ENCODE peak calls at places on chromosomes 16 and 17, in ten cellular contexts. G is SJSA1, O is neural progenitor cell, E is upper lobe of right lung, X is GM23338, L is thoracic aorta, W is left ventricle myocardium inferior, T is mucosa of descending colon, Y is heart left ventricle, P is suprapubic skin. A is an unnamed sample.

GRCh38 chr17:77489898-77490265 is 349.1 kb downstream of the SEC14L1 start:
- DNase-seq in G (no peak), O (no peak), E (peak; percentile 68), X (no peak), L (peak; percentile 33), W (peak; percentile 92), T (peak; percentile 66), Y (peak; percentile 95), P (peak; percentile 86), A (peak; percentile 84)

GRCh38 chr16:11232852-11233726 is 22.9 kb downstream of the SOCS1 start:
- DNase-seq in G (no peak), O (no peak), E (peak; percentile 87), X (peak; percentile 75), L (no peak), W (no peak), T (peak; percentile 60), Y (peak; percentile 43), P (no peak), A (no peak)

GRCh38 chr16:1906052-1906845 is 12.0 kb downstream of the HS3ST6 start:
- DNase-seq in G (no peak), O (peak; percentile 21), E (no peak), X (no peak), L (no peak), W (no peak), T (no peak), Y (no peak), P (no peak), A (no peak)

GRCh38 chr16:11297492-11298142 is 16.5 kb upstream of the PRM1 start:
- DNase-seq in G (peak; percentile 66), O (peak; percentile 53), E (peak; percentile 91), X (peak; percentile 70), L (peak; percentile 8), W (peak; percentile 77), T (peak; percentile 75), Y (peak; percentile 88), P (peak; percentile 69), A (peak; percentile 60)

GRCh38 chr16:24729967-24730815 is 740 bp downstream of the TNRC6A start:
- DNase-seq in G (no peak), O (peak; percentile 31), E (peak; percentile 74), X (peak; percentile 51), L (no peak), W (peak; percentile 44), T (peak; percentile 70), Y (peak; percentile 39), P (no peak), A (no peak)

GRCh38 chr17:37399404-37399803 is 7.2 kb downstream of the ACACA start:
- DNase-seq in G (no peak), O (no peak), E (no peak), X (no peak), L (no peak), W (no peak), T (no peak), Y (no peak), P (no peak), A (no peak)

GRCh38 chr16:84375773-84376172 is 7.4 kb downstream of the ATP2C2 start:
- DNase-seq in G (no peak), O (no peak), E (no peak), X (no peak), L (no peak), W (no peak), T (no peak), Y (no peak), P (no peak), A (no peak)

GRCh38 chr16:11379420-11379819 is 34.2 kb downstream of the RMI2 start:
- DNase-seq in G (peak; percentile 66), O (no peak), E (no peak), X (no peak), L (no peak), W (no peak), T (no peak), Y (peak; percentile 12), P (no peak), A (no peak)

GRCh38 chr17:8959312-8959918 is 6.1 kb downstream of the PIK3R5 start:
- DNase-seq in G (no peak), O (no peak), E (no peak), X (no peak), L (no peak), W (no peak), T (no peak), Y (no peak), P (peak; percentile 22), A (no peak)

GRCh38 chr16:25372716-25373115 is 115.1 kb upstream of the ZKSCAN2 start:
- DNase-seq in G (no peak), O (no peak), E (no peak), X (peak; percentile 17), L (no peak), W (no peak), T (no peak), Y (no peak), P (no peak), A (no peak)

GRCh38 chr16:85458952-85459351 is 154.2 kb upstream of the GSE1 start:
- DNase-seq in G (no peak), O (no peak), E (no peak), X (no peak), L (no peak), W (no peak), T (no peak), Y (no peak), P (no peak), A (no peak)

GRCh38 chr17:76241205-76241539 is 879 bp upstream of the RNF157 start:
- DNase-seq in G (peak; percentile 46), O (no peak), E (no peak), X (no peak), L (no peak), W (no peak), T (no peak), Y (peak; percentile 37), P (peak; percentile 67), A (peak; percentile 76)

GRCh38 chr17:10558049-10558448 is 8.6 kb upstream of the MYH2 start:
- DNase-seq in G (no peak), O (no peak), E (no peak), X (no peak), L (no peak), W (no peak), T (no peak), Y (no peak), P (no peak), A (no peak)

GRCh38 chr17:37532751-37533150 is 43.1 kb downstream of the DUSP14 start:
- DNase-seq in G (no peak), O (no peak), E (no peak), X (no peak), L (no peak), W (no peak), T (no peak), Y (no peak), P (no peak), A (no peak)

GRCh38 chr17:52297230-52298010 is 138.9 kb upstream of the CA10 start:
- DNase-seq in G (no peak), O (peak; percentile 5), E (no peak), X (peak; percentile 2), L (no peak), W (no peak), T (no peak), Y (no peak), P (no peak), A (no peak)

GRCh38 chr16:46929378-46930332 is 43.8 kb downstream of the DNAJA2 start:
- DNase-seq in G (peak; percentile 65), O (peak; percentile 70), E (peak; percentile 83), X (peak; percentile 84), L (no peak), W (peak; percentile 56), T (peak; percentile 84), Y (peak; percentile 57), P (peak; percentile 75), A (peak; percentile 60)

GRCh38 chr16:83675136-83675535 is 132.6 kb upstream of the HSBP1 start:
- DNase-seq in G (no peak), O (peak; percentile 79), E (no peak), X (peak; percentile 7), L (no peak), W (no peak), T (no peak), Y (no peak), P (no peak), A (no peak)

GRCh38 chr17:82976982-82977488 is 102.4 kb upstream of the METRNL start:
- DNase-seq in G (no peak), O (no peak), E (peak; percentile 49), X (no peak), L (no peak), W (no peak), T (no peak), Y (no peak), P (no peak), A (no peak)

GRCh38 chr17:17919169-17920107 is 52.8 kb downstream of the TOM1L2 start:
- DNase-seq in G (peak; percentile 81), O (peak; percentile 84), E (peak; percentile 80), X (peak; percentile 89), L (peak; percentile 16), W (peak; percentile 58), T (peak; percentile 75), Y (peak; percentile 83), P (no peak), A (peak; percentile 84)

GRCh38 chr17:51909971-51910370 is 248.5 kb downstream of the CA10 start:
- DNase-seq in G (no peak), O (peak; percentile 16), E (no peak), X (no peak), L (no peak), W (no peak), T (no peak), Y (no peak), P (no peak), A (no peak)

GRCh38 chr17:80855968-80856862 is 135.4 kb upstream of the CHMP6 start:
- DNase-seq in G (peak; percentile 99), O (no peak), E (no peak), X (no peak), L (peak; percentile 76), W (no peak), T (no peak), Y (peak; percentile 40), P (peak; percentile 74), A (peak; percentile 73)

GRCh38 chr17:44628234-44629188 is 27.8 kb upstream of the MEIOC start:
- DNase-seq in G (no peak), O (peak; percentile 96), E (no peak), X (peak; percentile 82), L (no peak), W (peak; percentile 23), T (no peak), Y (peak; percentile 49), P (no peak), A (peak; percentile 64)
- H3K4me3 ChIP-seq in G (no peak overlapping the region), O (peak overlapping the region; percentile 16), E (peak overlapping the region; percentile 30), X (peak overlapping the region; percentile 52), L (peak overlapping the region; percentile 4), W (peak overlapping the region; percentile 42), T (no peak overlapping the region), Y (no peak overlapping the region), P (no peak overlapping the region), A (peak overlapping the region; percentile 35)

GRCh38 chr17:50767030-50767429 is 288 bp downstream of the ANKRD40CL start:
- DNase-seq in G (peak; percentile 40), O (no peak), E (no peak), X (no peak), L (no peak), W (no peak), T (peak; percentile 49), Y (no peak), P (no peak), A (no peak)
- H3K4me1 ChIP-seq in G (peaks cover 8% of the 10 kb centered on the region), O (no peaks in the 10 kb centered on the region), E (peaks cover 18% of the 10 kb centered on the region), X (peaks cover 11% of the 10 kb centered on the region), L (peaks cover 33% of the 10 kb centered on the region), W (peaks cover 29% of the 10 kb centered on the region), T (peaks cover 31% of the 10 kb centered on the region), Y (peaks cover 38% of the 10 kb centered on the region), P (peaks cover 38% of the 10 kb centered on the region), A (no peaks in the 10 kb centered on the region)

GRCh38 chr16:4317471-4318170 is 1.8 kb downstream of the GLIS2 start:
- DNase-seq in G (no peak), O (peak; percentile 84), E (peak; percentile 71), X (peak; percentile 17), L (no peak), W (no peak), T (no peak), Y (peak; percentile 61), P (no peak), A (no peak)
- H3K4me3 ChIP-seq in G (peak overlapping the region; percentile 67), O (peak overlapping the region; percentile 98), E (peak overlapping the region; percentile 64), X (peak overlapping the region; percentile 84), L (peak overlapping the region; percentile 92), W (peak overlapping the region; percentile 88), T (no peak overlapping the region), Y (peak overlapping the region; percentile 89), P (peak overlapping the region; percentile 81), A (peak overlapping the region; percentile 85)

GRCh38 chr17:1515640-1516402 is 591 bp downstream of the INPP5K start:
- DNase-seq in G (peak; percentile 80), O (peak; percentile 89), E (no peak), X (peak; percentile 95), L (no peak), W (no peak), T (peak; percentile 49), Y (peak; percentile 57), P (no peak), A (peak; percentile 81)
- H3K4me1 ChIP-seq in G (peaks cover 10% of the 10 kb centered on the region), O (peaks cover 26% of the 10 kb centered on the region), E (peaks cover 50% of the 10 kb centered on the region), X (peaks cover 7% of the 10 kb centered on the region), L (peaks cover 49% of the 10 kb centered on the region), W (peaks cover 67% of the 10 kb centered on the region), T (peaks cover 41% of the 10 kb centered on the region), Y (peaks cover 57% of the 10 kb centered on the region), P (peaks cover 59% of the 10 kb centered on the region), A (peaks cover 62% of the 10 kb centered on the region)